ENCODE peak calls at places on chromosome 20, in nine cellular contexts. One of them, this sample, is unnamed.

GRCh38 chr20:33653218-33653899 is 8.8 kb upstream of the C20orf144 start:
- DNase-seq in heart right ventricle: no peak
- DNase-seq in stimulated activated CD8-positive, alpha-beta memory T cell treated with anti-CD3 and anti-CD28 coated beads, Interleukin-15, amount 100 ng/mL, for 1 hour: no peak
- DNase-seq in non-pigmented ciliary epithelial cell: no peak
- DNase-seq in KBM-7: peak
- DNase-seq in choroid plexus epithelial cell: peak
- DNase-seq in iris pigment epithelial cell: peak
- DNase-seq in left lobe of liver: no peak
- DNase-seq in MM.1S: no peak
- DNase-seq in this sample: peak

GRCh38 chr20:62860924-62861691 is 514 bp downstream of the TCFL5 start:
- DNase-seq in heart right ventricle: no peak
- DNase-seq in stimulated activated CD8-positive, alpha-beta memory T cell treated with anti-CD3 and anti-CD28 coated beads, Interleukin-15, amount 100 ng/mL, for 1 hour: no peak
- DNase-seq in non-pigmented ciliary epithelial cell: no peak
- DNase-seq in KBM-7: no peak
- DNase-seq in choroid plexus epithelial cell: peak
- DNase-seq in iris pigment epithelial cell: peak
- DNase-seq in left lobe of liver: no peak
- DNase-seq in MM.1S: no peak
- DNase-seq in this sample: peak

GRCh38 chr20:25128649-25129048 is 46.7 kb upstream of the VSX1 start:
- DNase-seq in heart right ventricle: no peak
- DNase-seq in stimulated activated CD8-positive, alpha-beta memory T cell treated with anti-CD3 and anti-CD28 coated beads, Interleukin-15, amount 100 ng/mL, for 1 hour: no peak
- DNase-seq in non-pigmented ciliary epithelial cell: no peak
- DNase-seq in KBM-7: no peak
- DNase-seq in choroid plexus epithelial cell: no peak
- DNase-seq in iris pigment epithelial cell: no peak
- DNase-seq in left lobe of liver: no peak
- DNase-seq in MM.1S: no peak
- DNase-seq in this sample: no peak

GRCh38 chr20:46992640-46993035 is 98.0 kb downstream of the EYA2 start:
- DNase-seq in heart right ventricle: no peak
- DNase-seq in stimulated activated CD8-positive, alpha-beta memory T cell treated with anti-CD3 and anti-CD28 coated beads, Interleukin-15, amount 100 ng/mL, for 1 hour: no peak
- DNase-seq in non-pigmented ciliary epithelial cell: no peak
- DNase-seq in KBM-7: no peak
- DNase-seq in choroid plexus epithelial cell: no peak
- DNase-seq in iris pigment epithelial cell: no peak
- DNase-seq in left lobe of liver: no peak
- DNase-seq in MM.1S: no peak
- DNase-seq in this sample: no peak

GRCh38 chr20:11712611-11713160 is 205.0 kb upstream of the BTBD3 start:
- DNase-seq in heart right ventricle: no peak
- DNase-seq in stimulated activated CD8-positive, alpha-beta memory T cell treated with anti-CD3 and anti-CD28 coated beads, Interleukin-15, amount 100 ng/mL, for 1 hour: no peak
- DNase-seq in non-pigmented ciliary epithelial cell: no peak
- DNase-seq in KBM-7: no peak
- DNase-seq in choroid plexus epithelial cell: no peak
- DNase-seq in iris pigment epithelial cell: no peak
- DNase-seq in left lobe of liver: no peak
- DNase-seq in MM.1S: no peak
- DNase-seq in this sample: no peak

GRCh38 chr20:9200196-9200595 is 131.3 kb downstream of the PLCB4 start:
- DNase-seq in heart right ventricle: no peak
- DNase-seq in stimulated activated CD8-positive, alpha-beta memory T cell treated with anti-CD3 and anti-CD28 coated beads, Interleukin-15, amount 100 ng/mL, for 1 hour: no peak
- DNase-seq in non-pigmented ciliary epithelial cell: no peak
- DNase-seq in KBM-7: no peak
- DNase-seq in choroid plexus epithelial cell: peak
- DNase-seq in iris pigment epithelial cell: peak
- DNase-seq in left lobe of liver: no peak
- DNase-seq in MM.1S: no peak
- DNase-seq in this sample: no peak

GRCh38 chr20:38805502-38805957 is at the start of gene PPP1R16B:
- DNase-seq in heart right ventricle: peak
- DNase-seq in stimulated activated CD8-positive, alpha-beta memory T cell treated with anti-CD3 and anti-CD28 coated beads, Interleukin-15, amount 100 ng/mL, for 1 hour: peak
- DNase-seq in non-pigmented ciliary epithelial cell: no peak
- DNase-seq in KBM-7: peak
- DNase-seq in choroid plexus epithelial cell: no peak
- DNase-seq in iris pigment epithelial cell: no peak
- DNase-seq in left lobe of liver: peak
- DNase-seq in MM.1S: peak
- DNase-seq in this sample: peak

GRCh38 chr20:37494796-37495195 is 26.3 kb upstream of the NNAT start:
- DNase-seq in heart right ventricle: no peak
- DNase-seq in stimulated activated CD8-positive, alpha-beta memory T cell treated with anti-CD3 and anti-CD28 coated beads, Interleukin-15, amount 100 ng/mL, for 1 hour: no peak
- DNase-seq in non-pigmented ciliary epithelial cell: no peak
- DNase-seq in KBM-7: no peak
- DNase-seq in choroid plexus epithelial cell: no peak
- DNase-seq in iris pigment epithelial cell: no peak
- DNase-seq in left lobe of liver: no peak
- DNase-seq in MM.1S: no peak
- DNase-seq in this sample: no peak

GRCh38 chr20:1669304-1669703 is 11.7 kb upstream of the SIRPG start:
- DNase-seq in heart right ventricle: peak
- DNase-seq in stimulated activated CD8-positive, alpha-beta memory T cell treated with anti-CD3 and anti-CD28 coated beads, Interleukin-15, amount 100 ng/mL, for 1 hour: no peak
- DNase-seq in non-pigmented ciliary epithelial cell: peak
- DNase-seq in KBM-7: no peak
- DNase-seq in choroid plexus epithelial cell: peak
- DNase-seq in iris pigment epithelial cell: peak
- DNase-seq in left lobe of liver: no peak
- DNase-seq in MM.1S: no peak
- DNase-seq in this sample: no peak

GRCh38 chr20:46077642-46078305 is 12.0 kb downstream of the NCOA5 start:
- DNase-seq in heart right ventricle: no peak
- DNase-seq in stimulated activated CD8-positive, alpha-beta memory T cell treated with anti-CD3 and anti-CD28 coated beads, Interleukin-15, amount 100 ng/mL, for 1 hour: no peak
- DNase-seq in non-pigmented ciliary epithelial cell: no peak
- DNase-seq in KBM-7: no peak
- DNase-seq in choroid plexus epithelial cell: no peak
- DNase-seq in iris pigment epithelial cell: no peak
- DNase-seq in left lobe of liver: no peak
- DNase-seq in MM.1S: peak
- DNase-seq in this sample: no peak

GRCh38 chr20:4300401-4300800 is 285.0 kb upstream of the RNF24 start:
- DNase-seq in heart right ventricle: no peak
- DNase-seq in stimulated activated CD8-positive, alpha-beta memory T cell treated with anti-CD3 and anti-CD28 coated beads, Interleukin-15, amount 100 ng/mL, for 1 hour: no peak
- DNase-seq in non-pigmented ciliary epithelial cell: no peak
- DNase-seq in KBM-7: no peak
- DNase-seq in choroid plexus epithelial cell: no peak
- DNase-seq in iris pigment epithelial cell: no peak
- DNase-seq in left lobe of liver: no peak
- DNase-seq in MM.1S: no peak
- DNase-seq in this sample: no peak

GRCh38 chr20:54173653-54174451 is at the start of gene CYP24A1:
- DNase-seq in heart right ventricle: no peak
- DNase-seq in stimulated activated CD8-positive, alpha-beta memory T cell treated with anti-CD3 and anti-CD28 coated beads, Interleukin-15, amount 100 ng/mL, for 1 hour: no peak
- DNase-seq in non-pigmented ciliary epithelial cell: no peak
- DNase-seq in KBM-7: no peak
- DNase-seq in choroid plexus epithelial cell: no peak
- DNase-seq in iris pigment epithelial cell: no peak
- DNase-seq in left lobe of liver: no peak
- DNase-seq in MM.1S: peak
- DNase-seq in this sample: no peak

GRCh38 chr20:13442990-13443389 is 195.7 kb downstream of the TASP1 start:
- DNase-seq in heart right ventricle: no peak
- DNase-seq in stimulated activated CD8-positive, alpha-beta memory T cell treated with anti-CD3 and anti-CD28 coated beads, Interleukin-15, amount 100 ng/mL, for 1 hour: no peak
- DNase-seq in non-pigmented ciliary epithelial cell: no peak
- DNase-seq in KBM-7: no peak
- DNase-seq in choroid plexus epithelial cell: no peak
- DNase-seq in iris pigment epithelial cell: no peak
- DNase-seq in left lobe of liver: no peak
- DNase-seq in MM.1S: no peak
- DNase-seq in this sample: no peak

GRCh38 chr20:3805594-3806264 is 9.6 kb downstream of the CDC25B start:
- DNase-seq in heart right ventricle: no peak
- DNase-seq in stimulated activated CD8-positive, alpha-beta memory T cell treated with anti-CD3 and anti-CD28 coated beads, Interleukin-15, amount 100 ng/mL, for 1 hour: no peak
- DNase-seq in non-pigmented ciliary epithelial cell: no peak
- DNase-seq in KBM-7: no peak
- DNase-seq in choroid plexus epithelial cell: peak
- DNase-seq in iris pigment epithelial cell: peak
- DNase-seq in left lobe of liver: no peak
- DNase-seq in MM.1S: no peak
- DNase-seq in this sample: peak

GRCh38 chr20:3367125-3367524 is 40.3 kb downstream of the DNAAF9 start:
- DNase-seq in heart right ventricle: no peak
- DNase-seq in stimulated activated CD8-positive, alpha-beta memory T cell treated with anti-CD3 and anti-CD28 coated beads, Interleukin-15, amount 100 ng/mL, for 1 hour: no peak
- DNase-seq in non-pigmented ciliary epithelial cell: no peak
- DNase-seq in KBM-7: no peak
- DNase-seq in choroid plexus epithelial cell: no peak
- DNase-seq in iris pigment epithelial cell: no peak
- DNase-seq in left lobe of liver: no peak
- DNase-seq in MM.1S: peak
- DNase-seq in this sample: no peak

GRCh38 chr20:51404297-51405060 is 138.0 kb downstream of the NFATC2 start:
- DNase-seq in heart right ventricle: no peak
- DNase-seq in stimulated activated CD8-positive, alpha-beta memory T cell treated with anti-CD3 and anti-CD28 coated beads, Interleukin-15, amount 100 ng/mL, for 1 hour: peak
- DNase-seq in non-pigmented ciliary epithelial cell: no peak
- DNase-seq in KBM-7: no peak
- DNase-seq in choroid plexus epithelial cell: peak
- DNase-seq in iris pigment epithelial cell: peak
- DNase-seq in left lobe of liver: no peak
- DNase-seq in MM.1S: peak
- DNase-seq in this sample: peak

GRCh38 chr20:60232380-60232779 is 274.2 kb downstream of the CDH26 start:
- DNase-seq in heart right ventricle: no peak
- DNase-seq in stimulated activated CD8-positive, alpha-beta memory T cell treated with anti-CD3 and anti-CD28 coated beads, Interleukin-15, amount 100 ng/mL, for 1 hour: no peak
- DNase-seq in non-pigmented ciliary epithelial cell: no peak
- DNase-seq in KBM-7: no peak
- DNase-seq in choroid plexus epithelial cell: no peak
- DNase-seq in iris pigment epithelial cell: no peak
- DNase-seq in left lobe of liver: no peak
- DNase-seq in MM.1S: no peak
- DNase-seq in this sample: no peak

GRCh38 chr20:61120595-61121515 is 131.2 kb upstream of the CDH4 start:
- DNase-seq in heart right ventricle: no peak
- DNase-seq in stimulated activated CD8-positive, alpha-beta memory T cell treated with anti-CD3 and anti-CD28 coated beads, Interleukin-15, amount 100 ng/mL, for 1 hour: no peak
- DNase-seq in non-pigmented ciliary epithelial cell: peak
- DNase-seq in KBM-7: peak
- DNase-seq in choroid plexus epithelial cell: peak
- DNase-seq in iris pigment epithelial cell: peak
- DNase-seq in left lobe of liver: no peak
- DNase-seq in MM.1S: peak
- DNase-seq in this sample: no peak

GRCh38 chr20:45822863-45823262 is 4.2 kb downstream of the TNNC2 start:
- DNase-seq in heart right ventricle: no peak
- DNase-seq in stimulated activated CD8-positive, alpha-beta memory T cell treated with anti-CD3 and anti-CD28 coated beads, Interleukin-15, amount 100 ng/mL, for 1 hour: no peak
- DNase-seq in non-pigmented ciliary epithelial cell: no peak
- DNase-seq in KBM-7: no peak
- DNase-seq in choroid plexus epithelial cell: peak
- DNase-seq in iris pigment epithelial cell: no peak
- DNase-seq in left lobe of liver: no peak
- DNase-seq in MM.1S: no peak
- DNase-seq in this sample: peak

GRCh38 chr20:33490023-33490933 is at the start of gene CBFA2T2:
- DNase-seq in heart right ventricle: peak
- DNase-seq in stimulated activated CD8-positive, alpha-beta memory T cell treated with anti-CD3 and anti-CD28 coated beads, Interleukin-15, amount 100 ng/mL, for 1 hour: no peak
- DNase-seq in non-pigmented ciliary epithelial cell: no peak
- DNase-seq in KBM-7: peak
- DNase-seq in choroid plexus epithelial cell: peak
- DNase-seq in iris pigment epithelial cell: peak
- DNase-seq in left lobe of liver: no peak
- DNase-seq in MM.1S: peak
- DNase-seq in this sample: peak

GRCh38 chr20:63009044-63009961 is 2.5 kb upstream of the BHLHE23 start:
- DNase-seq in heart right ventricle: peak
- DNase-seq in stimulated activated CD8-positive, alpha-beta memory T cell treated with anti-CD3 and anti-CD28 coated beads, Interleukin-15, amount 100 ng/mL, for 1 hour: peak
- DNase-seq in non-pigmented ciliary epithelial cell: peak
- DNase-seq in KBM-7: peak
- DNase-seq in choroid plexus epithelial cell: peak
- DNase-seq in iris pigment epithelial cell: peak
- DNase-seq in left lobe of liver: peak
- DNase-seq in MM.1S: peak
- DNase-seq in this sample: no peak

GRCh38 chr20:14707026-14707680 is 369.7 kb upstream of the FLRT3 start:
- DNase-seq in heart right ventricle: no peak
- DNase-seq in stimulated activated CD8-positive, alpha-beta memory T cell treated with anti-CD3 and anti-CD28 coated beads, Interleukin-15, amount 100 ng/mL, for 1 hour: no peak
- DNase-seq in non-pigmented ciliary epithelial cell: no peak
- DNase-seq in KBM-7: no peak
- DNase-seq in choroid plexus epithelial cell: peak
- DNase-seq in iris pigment epithelial cell: no peak
- DNase-seq in left lobe of liver: no peak
- DNase-seq in MM.1S: no peak
- DNase-seq in this sample: no peak

GRCh38 chr20:59783020-59784010 is 150.1 kb downstream of the SYCP2 start:
- DNase-seq in heart right ventricle: peak
- DNase-seq in stimulated activated CD8-positive, alpha-beta memory T cell treated with anti-CD3 and anti-CD28 coated beads, Interleukin-15, amount 100 ng/mL, for 1 hour: no peak
- DNase-seq in non-pigmented ciliary epithelial cell: no peak
- DNase-seq in KBM-7: peak
- DNase-seq in choroid plexus epithelial cell: peak
- DNase-seq in iris pigment epithelial cell: peak
- DNase-seq in left lobe of liver: peak
- DNase-seq in MM.1S: peak
- DNase-seq in this sample: no peak

GRCh38 chr20:49620364-49621240 is 52.7 kb upstream of the PTGIS start:
- DNase-seq in heart right ventricle: no peak
- DNase-seq in stimulated activated CD8-positive, alpha-beta memory T cell treated with anti-CD3 and anti-CD28 coated beads, Interleukin-15, amount 100 ng/mL, for 1 hour: no peak
- DNase-seq in non-pigmented ciliary epithelial cell: no peak
- DNase-seq in KBM-7: peak
- DNase-seq in choroid plexus epithelial cell: no peak
- DNase-seq in iris pigment epithelial cell: no peak
- DNase-seq in left lobe of liver: no peak
- DNase-seq in MM.1S: peak
- DNase-seq in this sample: no peak

GRCh38 chr20:60148885-60149284 is 190.7 kb downstream of the CDH26 start:
- DNase-seq in heart right ventricle: no peak
- DNase-seq in stimulated activated CD8-positive, alpha-beta memory T cell treated with anti-CD3 and anti-CD28 coated beads, Interleukin-15, amount 100 ng/mL, for 1 hour: no peak
- DNase-seq in non-pigmented ciliary epithelial cell: no peak
- DNase-seq in KBM-7: no peak
- DNase-seq in choroid plexus epithelial cell: no peak
- DNase-seq in iris pigment epithelial cell: no peak
- DNase-seq in left lobe of liver: no peak
- DNase-seq in MM.1S: no peak
- DNase-seq in this sample: no peak

GRCh38 chr20:45450097-45450818 is 19.3 kb upstream of the WFDC2 start:
- DNase-seq in heart right ventricle: no peak
- DNase-seq in stimulated activated CD8-positive, alpha-beta memory T cell treated with anti-CD3 and anti-CD28 coated beads, Interleukin-15, amount 100 ng/mL, for 1 hour: no peak
- DNase-seq in non-pigmented ciliary epithelial cell: no peak
- DNase-seq in KBM-7: peak
- DNase-seq in choroid plexus epithelial cell: peak
- DNase-seq in iris pigment epithelial cell: peak
- DNase-seq in left lobe of liver: no peak
- DNase-seq in MM.1S: peak
- DNase-seq in this sample: no peak

GRCh38 chr20:60299951-60300350 is 341.7 kb downstream of the CDH26 start:
- DNase-seq in heart right ventricle: no peak
- DNase-seq in stimulated activated CD8-positive, alpha-beta memory T cell treated with anti-CD3 and anti-CD28 coated beads, Interleukin-15, amount 100 ng/mL, for 1 hour: no peak
- DNase-seq in non-pigmented ciliary epithelial cell: no peak
- DNase-seq in KBM-7: no peak
- DNase-seq in choroid plexus epithelial cell: no peak
- DNase-seq in iris pigment epithelial cell: no peak
- DNase-seq in left lobe of liver: no peak
- DNase-seq in MM.1S: no peak
- DNase-seq in this sample: no peak

GRCh38 chr20:24665741-24666191 is 196.3 kb downstream of the SYNDIG1 start:
- DNase-seq in heart right ventricle: no peak
- DNase-seq in stimulated activated CD8-positive, alpha-beta memory T cell treated with anti-CD3 and anti-CD28 coated beads, Interleukin-15, amount 100 ng/mL, for 1 hour: no peak
- DNase-seq in non-pigmented ciliary epithelial cell: no peak
- DNase-seq in KBM-7: no peak
- DNase-seq in choroid plexus epithelial cell: no peak
- DNase-seq in iris pigment epithelial cell: no peak
- DNase-seq in left lobe of liver: no peak
- DNase-seq in MM.1S: no peak
- DNase-seq in this sample: no peak

GRCh38 chr20:62590301-62591121 is 51.8 kb upstream of the SLCO4A1 start:
- DNase-seq in heart right ventricle: no peak
- DNase-seq in stimulated activated CD8-positive, alpha-beta memory T cell treated with anti-CD3 and anti-CD28 coated beads, Interleukin-15, amount 100 ng/mL, for 1 hour: no peak
- DNase-seq in non-pigmented ciliary epithelial cell: no peak
- DNase-seq in KBM-7: no peak
- DNase-seq in choroid plexus epithelial cell: peak
- DNase-seq in iris pigment epithelial cell: peak
- DNase-seq in left lobe of liver: no peak
- DNase-seq in MM.1S: no peak
- DNase-seq in this sample: peak

GRCh38 chr20:62701161-62702007 is 7.3 kb upstream of the NTSR1 start:
- DNase-seq in heart right ventricle: peak
- DNase-seq in stimulated activated CD8-positive, alpha-beta memory T cell treated with anti-CD3 and anti-CD28 coated beads, Interleukin-15, amount 100 ng/mL, for 1 hour: no peak
- DNase-seq in non-pigmented ciliary epithelial cell: no peak
- DNase-seq in KBM-7: no peak
- DNase-seq in choroid plexus epithelial cell: no peak
- DNase-seq in iris pigment epithelial cell: no peak
- DNase-seq in left lobe of liver: no peak
- DNase-seq in MM.1S: no peak
- DNase-seq in this sample: no peak

GRCh38 chr20:47352332-47353223 is 3.9 kb downstream of the ZMYND8 start:
- DNase-seq in heart right ventricle: peak
- DNase-seq in stimulated activated CD8-positive, alpha-beta memory T cell treated with anti-CD3 and anti-CD28 coated beads, Interleukin-15, amount 100 ng/mL, for 1 hour: no peak
- DNase-seq in non-pigmented ciliary epithelial cell: no peak
- DNase-seq in KBM-7: no peak
- DNase-seq in choroid plexus epithelial cell: peak
- DNase-seq in iris pigment epithelial cell: peak
- DNase-seq in left lobe of liver: peak
- DNase-seq in MM.1S: peak
- DNase-seq in this sample: peak

This sample was measured in kidney.